ENCODE peak calls at places on chromosome X, in four cellular contexts. X is K562, K is GM12878, E is HepG2. U is an unnamed sample.

GRCh38 chrX:22538581-22538980 is 265.9 kb downstream of the CBLL2 start:
- DNase-seq in X (no peak), K (no peak), E (no peak), U (no peak)

GRCh38 chrX:118627084-118627758 is 100.2 kb upstream of the IL13RA1 start:
- DNase-seq in X (no peak), K (no peak), E (peak; percentile 5), U (peak; percentile 3)

GRCh38 chrX:41887691-41888090 is 35.7 kb downstream of the CASK start:
- DNase-seq in X (no peak), K (no peak), E (no peak), U (no peak)

GRCh38 chrX:75303795-75304194 is 29.9 kb downstream of the UPRT start:
- DNase-seq in X (no peak), K (no peak), E (no peak), U (peak; percentile 55)

GRCh38 chrX:116605576-116605975 is 142.8 kb upstream of the CT83 start:
- DNase-seq in X (no peak), K (no peak), E (no peak), U (no peak)

GRCh38 chrX:48905090-48905790 is 6.2 kb downstream of the SLC35A2 start:
- DNase-seq in X (no peak), K (no peak), E (no peak), U (no peak)

GRCh38 chrX:134669378-134670098 is 11.3 kb upstream of the PLAC1 start:
- DNase-seq in X (no peak), K (no peak), E (no peak), U (peak; percentile 11)

GRCh38 chrX:13638826-13639225 is 14.1 kb upstream of the TCEANC start:
- DNase-seq in X (no peak), K (no peak), E (no peak), U (no peak)

GRCh38 chrX:134727363-134727762 is 69.1 kb upstream of the PLAC1 start:
- DNase-seq in X (no peak), K (no peak), E (peak; percentile 30), U (peak; percentile 34)

GRCh38 chrX:39693298-39693697 is 404.5 kb downstream of the BCOR start:
- DNase-seq in X (peak; percentile 82), K (no peak), E (no peak), U (no peak)

GRCh38 chrX:10797493-10797892 is 177.1 kb upstream of the MID1 start:
- DNase-seq in X (no peak), K (no peak), E (no peak), U (peak; percentile 4)

GRCh38 chrX:145817666-145818521 is at the start of gene SLITRK2:
- DNase-seq in X (no peak), K (no peak), E (no peak), U (no peak)

GRCh38 chrX:106170318-106170717 is 2.2 kb downstream of the PWWP3B start:
- DNase-seq in X (no peak), K (no peak), E (no peak), U (no peak)

GRCh38 chrX:118637997-118638396 is 89.4 kb upstream of the IL13RA1 start:
- DNase-seq in X (no peak), K (no peak), E (peak; percentile 3), U (peak; percentile 9)

GRCh38 chrX:15404712-15405111 is 20.5 kb upstream of the VEGFD start:
- DNase-seq in X (no peak), K (no peak), E (no peak), U (peak; percentile 51)

GRCh38 chrX:152638443-152638904 is 779 bp downstream of the GABRQ start:
- DNase-seq in X (no peak), K (no peak), E (no peak), U (no peak)

GRCh38 chrX:138710866-138711331 is 618 bp downstream of the FGF13 start:
- DNase-seq in X (no peak), K (no peak), E (no peak), U (no peak)

GRCh38 chrX:70504772-70505450 is 60.3 kb downstream of the DLG3 start:
- DNase-seq in X (no peak), K (no peak), E (no peak), U (no peak)

GRCh38 chrX:34778961-34779360 is 121.9 kb upstream of the TMEM47 start:
- DNase-seq in X (no peak), K (no peak), E (no peak), U (no peak)

GRCh38 chrX:54182194-54182863 is 725 bp downstream of the FAM120C start:
- DNase-seq in X (peak; percentile 39), K (no peak), E (peak; percentile 18), U (peak; percentile 47)

GRCh38 chrX:121161501-121161933 is 114.1 kb downstream of the GLUD2 start:
- DNase-seq in X (peak; percentile 76), K (peak; percentile 9), E (no peak), U (no peak)

GRCh38 chrX:51956441-51956840 is 63.0 kb downstream of the MAGED1 start:
- DNase-seq in X (no peak), K (no peak), E (no peak), U (no peak)

GRCh38 chrX:48493890-48494364 is 14.9 kb upstream of the PORCN start:
- DNase-seq in X (peak; percentile 41), K (no peak), E (peak; percentile 55), U (peak; percentile 35)

GRCh38 chrX:99719140-99719539 is 690.9 kb downstream of the PCDH19 start:
- DNase-seq in X (no peak), K (no peak), E (no peak), U (no peak)

GRCh38 chrX:47562615-47563243 is 1.7 kb downstream of the ARAF start:
- DNase-seq in X (no peak), K (no peak), E (no peak), U (peak; percentile 47)

GRCh38 chrX:41933546-41933945 is 10.2 kb upstream of the CASK start:
- DNase-seq in X (peak; percentile 17), K (no peak), E (no peak), U (no peak)

GRCh38 chrX:153971124-153971631 is 440 bp downstream of the HCFC1 start:
- DNase-seq in X (peak; percentile 82), K (peak; percentile 65), E (peak; percentile 65), U (peak; percentile 80)

GRCh38 chrX:51802917-51803688 is 59.9 kb downstream of the GSPT2 start:
- DNase-seq in X (peak; percentile 29), K (peak; percentile 15), E (peak; percentile 1), U (peak; percentile 9)

GRCh38 chrX:45320191-45320590 is 119.5 kb upstream of the DIPK2B start:
- DNase-seq in X (no peak), K (no peak), E (no peak), U (peak; percentile 34)

GRCh38 chrX:124098089-124098488 is 136.6 kb downstream of the STAG2 start:
- DNase-seq in X (peak; percentile 12), K (no peak), E (peak; percentile 9), U (peak; percentile 15)

GRCh38 chrX:36344301-36344700 is 424.8 kb downstream of the CFAP47 start:
- DNase-seq in X (no peak), K (no peak), E (no peak), U (no peak)

GRCh38 chrX:100680756-100681155 is 36.8 kb downstream of the SRPX2 start:
- DNase-seq in X (no peak), K (no peak), E (no peak), U (no peak)

GRCh38 chrX:40418413-40419195 is 162.2 kb upstream of the ATP6AP2 start:
- DNase-seq in X (no peak), K (no peak), E (no peak), U (no peak)

GRCh38 chrX:127085939-127086338 is 266.4 kb downstream of the PRR32 start:
- DNase-seq in X (no peak), K (no peak), E (no peak), U (no peak)

GRCh38 chrX:127762663-127763062 is 289.5 kb downstream of the ACTRT1 start:
- DNase-seq in X (no peak), K (no peak), E (no peak), U (no peak)

GRCh38 chrX:13307041-13307440 is 12.8 kb downstream of the ATXN3L start:
- DNase-seq in X (no peak), K (no peak), E (no peak), U (no peak)

GRCh38 chrX:136063340-136064079 is 78.3 kb downstream of the SLC9A6 start:
- DNase-seq in X (no peak), K (no peak), E (no peak), U (no peak)

GRCh38 chrX:12912786-12913185 is 6.4 kb downstream of the TLR8 start:
- DNase-seq in X (no peak), K (no peak), E (no peak), U (no peak)

GRCh38 chrX:15856580-15856979 is 2.0 kb upstream of the AP1S2 start:
- DNase-seq in X (no peak), K (no peak), E (no peak), U (no peak)

DNA sequence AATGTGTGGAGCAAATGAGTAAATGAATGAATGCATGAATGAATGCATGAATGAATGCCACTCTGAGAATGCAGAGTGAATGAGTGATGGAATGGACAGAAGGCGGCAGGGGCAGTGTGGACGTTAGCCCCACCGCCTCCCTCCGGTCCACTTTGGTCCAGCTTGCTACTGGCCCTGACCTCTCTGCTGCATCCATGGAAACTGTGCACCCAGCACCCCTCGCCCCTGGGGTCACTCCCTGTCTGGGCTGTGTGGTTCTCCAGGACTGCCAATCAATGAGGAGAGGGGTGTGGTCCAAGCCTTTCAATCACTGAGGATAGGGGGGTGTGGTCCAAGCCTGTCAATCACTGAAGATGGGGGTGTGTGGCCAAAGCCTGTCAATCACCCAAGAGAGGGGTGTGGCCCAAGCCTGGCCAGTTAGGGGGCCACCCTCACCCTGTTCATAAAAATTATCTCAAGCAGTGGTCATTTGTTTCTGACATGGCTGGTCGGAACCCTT is 39.2 kb upstream of the ASMTL start:
- DNase-seq in X (peak; percentile 78), K (peak; percentile 87), E (peak; percentile 65), U (no peak)
- TF ChIP-seq MYC in X (no peak), K (no peak), E (no peak), U (no peak)

GRCh38 chrX:79604364-79604763 is 237.2 kb upstream of the ITM2A start:
- DNase-seq in X (no peak), K (no peak), E (no peak), U (no peak)
- H3K27me3 ChIP-seq in X (no peaks in the 10 kb centered on the region), K (no peaks in the 10 kb centered on the region), E (no peaks in the 10 kb centered on the region), U (no peaks in the 10 kb centered on the region)

DNA sequence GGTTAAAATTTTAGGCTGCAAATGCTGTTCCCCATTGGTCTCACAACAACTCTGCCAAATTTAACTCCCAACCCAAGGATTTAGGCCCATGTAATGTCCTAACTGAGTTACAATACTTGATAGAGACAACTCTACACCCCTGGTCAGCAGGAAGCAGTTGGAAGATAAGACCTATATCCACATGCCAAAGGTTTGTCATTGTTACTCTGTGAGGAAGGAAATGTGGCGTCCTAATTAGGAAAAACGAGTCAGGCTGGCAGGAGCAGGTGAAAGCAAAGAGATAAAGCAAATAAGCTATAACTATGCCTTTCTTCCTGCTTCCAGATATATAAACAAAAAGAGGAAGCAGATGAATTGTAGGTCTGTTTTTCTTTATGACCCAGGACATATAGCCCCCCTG is 69.1 kb downstream of the SPIN4 start:
- DNase-seq in X (no peak), K (no peak), E (no peak), U (peak; percentile 21)
- TF ChIP-seq MYC in X (no peak), K (no peak), E (no peak), U (no peak)

DNA sequence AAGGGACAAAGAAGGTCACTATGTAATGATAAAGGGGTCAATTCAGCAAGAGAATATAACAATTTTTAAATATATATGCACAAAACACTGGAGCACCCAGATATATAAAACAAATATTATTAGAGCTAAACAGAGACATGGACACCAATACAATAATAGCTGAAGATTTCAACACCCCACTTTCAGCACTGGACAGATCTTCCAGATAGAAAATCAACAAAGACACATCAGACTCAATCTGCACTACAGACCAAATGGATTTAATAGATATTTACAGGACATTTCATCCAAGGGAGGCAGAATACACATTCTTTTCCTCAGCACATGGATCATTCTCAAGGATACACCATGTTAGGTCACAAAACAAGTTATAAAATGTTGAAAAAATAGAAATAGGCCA is 111.4 kb downstream of the SOX3 start:
- DNase-seq in X (no peak), K (no peak), E (no peak), U (no peak)
- H3K27me3 ChIP-seq in X (no peaks in the 10 kb centered on the region), K (no peaks in the 10 kb centered on the region), E (no peaks in the 10 kb centered on the region), U (no peaks in the 10 kb centered on the region)